ENCODE peak calls at places on chromosomes 2 and 18, in nine cellular contexts. E is choroid plexus epithelial cell, S is skeletal muscle cell, N is hepatic stellate cell, B is spleen, R is activated gamma-delta T cell treated with Interleukin-2 at 50 U/mL for 16 hours, Q is cardiac muscle cell, T is NCI-H1092 treated with DMSO at 0.1 percent for 48 hours, J is activated T-helper 1 cell treated with Interleukin-2 at 50 U/mL for 16 hours. Z is an unnamed sample.

GRCh38 chr18:62979172-62979571 is 263.8 kb downstream of the PHLPP1 start:
- DNase-seq in N (no peak), Q (no peak), E (peak), T (peak), J (no peak), B (peak), S (peak), R (no peak), Z (no peak)

GRCh38 chr2:69177785-69178636 is 165.0 kb downstream of the ANTXR1 start:
- DNase-seq in T (no peak), R (no peak), E (peak), S (peak), B (peak), N (peak), J (no peak), Q (peak), Z (peak)

GRCh38 chr2:105604938-105605337 is 139.8 kb upstream of the NCK2 start:
- DNase-seq in J (no peak), T (no peak), N (no peak), B (no peak), E (peak), S (no peak), R (no peak), Q (no peak), Z (peak)

GRCh38 chr2:88603146-88603545 is 24.1 kb downstream of the EIF2AK3 start:
- DNase-seq in N (peak), B (no peak), S (no peak), J (no peak), E (peak), Q (no peak), T (no peak), R (no peak), Z (no peak)

GRCh38 chr2:109727929-109728447 is 66.1 kb upstream of the RGPD5 start:
- DNase-seq in S (no peak), N (no peak), R (no peak), E (no peak), J (no peak), T (no peak), Q (no peak), B (peak), Z (no peak)

GRCh38 chr2:43169091-43169936 is 57.1 kb downstream of the ZFP36L2 start:
- DNase-seq in J (no peak), N (no peak), E (no peak), Q (no peak), T (no peak), R (peak), S (no peak), B (peak), Z (no peak)

GRCh38 chr2:120825370-120826259 is 89.9 kb downstream of the GLI2 start:
- DNase-seq in N (peak), Q (peak), R (no peak), S (peak), J (no peak), E (peak), B (peak), T (no peak), Z (no peak)

GRCh38 chr2:37616674-37616999 is 54.8 kb downstream of the CDC42EP3 start:
- DNase-seq in Q (no peak), S (no peak), B (no peak), J (no peak), E (peak), T (no peak), N (no peak), R (no peak), Z (no peak)

GRCh38 chr18:76361219-76361618 is 133.8 kb downstream of the ZNF516 start:
- DNase-seq in E (no peak), S (no peak), B (no peak), R (no peak), N (no peak), J (no peak), T (no peak), Q (no peak), Z (no peak)

GRCh38 chr2:215921884-215922283 is 91.5 kb downstream of the MREG start:
- DNase-seq in B (no peak), E (peak), S (peak), N (peak), R (no peak), Q (peak), T (no peak), J (no peak), Z (peak)

GRCh38 chr2:223043164-223043941 is 8.6 kb upstream of the KCNE4 start:
- DNase-seq in J (no peak), Q (no peak), E (no peak), S (no peak), T (no peak), R (no peak), N (no peak), B (no peak), Z (no peak)

GRCh38 chr2:58032016-58032750 is 14.4 kb upstream of the VRK2 start:
- DNase-seq in J (no peak), N (no peak), B (no peak), E (no peak), Q (no peak), R (no peak), S (no peak), T (no peak), Z (no peak)

GRCh38 chr2:39024833-39025232 is 96.0 kb downstream of the SOS1 start:
- DNase-seq in B (no peak), T (no peak), J (no peak), Q (no peak), E (peak), S (no peak), R (no peak), N (no peak), Z (no peak)

GRCh38 chr2:158970522-158970855 is 2.0 kb downstream of the TANC1 start:
- DNase-seq in S (no peak), J (no peak), B (no peak), E (no peak), T (no peak), R (no peak), N (no peak), Q (no peak), Z (no peak)

GRCh38 chr2:200585730-200586643 is at the start of gene AOX1:
- DNase-seq in R (peak), S (no peak), B (peak), E (peak), Q (peak), J (peak), T (no peak), N (peak), Z (no peak)

GRCh38 chr2:56185101-56185581 is 1.4 kb downstream of the CCDC85A start:
- DNase-seq in J (no peak), E (no peak), N (peak), T (peak), Q (peak), B (peak), S (no peak), R (no peak), Z (no peak)

GRCh38 chr2:40360652-40361051 is 91.2 kb downstream of the SLC8A1 start:
- DNase-seq in R (no peak), B (no peak), J (no peak), S (no peak), N (no peak), Q (no peak), E (no peak), T (no peak), Z (no peak)

GRCh38 chr2:138671566-138671965 is 108.6 kb downstream of the NXPH2 start:
- DNase-seq in N (no peak), J (no peak), Q (no peak), E (no peak), S (no peak), T (no peak), R (no peak), B (no peak), Z (no peak)

GRCh38 chr2:233418761-233419625 is 64.7 kb downstream of the DGKD start:
- DNase-seq in T (no peak), R (peak), J (no peak), Q (peak), S (peak), B (peak), N (peak), E (peak), Z (no peak)

GRCh38 chr2:67130526-67131309 is 266.4 kb upstream of the ETAA1 start:
- DNase-seq in B (no peak), E (peak), R (no peak), N (peak), T (no peak), Q (no peak), S (peak), J (no peak), Z (no peak)

GRCh38 chr2:239186516-239186915 is 214.3 kb downstream of the HDAC4 start:
- DNase-seq in S (no peak), J (no peak), T (no peak), B (no peak), E (no peak), N (no peak), R (no peak), Q (no peak), Z (no peak)

GRCh38 chr2:66851449-66851872 is 416.5 kb downstream of the MEIS1 start:
- DNase-seq in R (no peak), Q (no peak), S (peak), T (no peak), B (no peak), J (no peak), E (peak), N (peak), Z (no peak)

GRCh38 chr2:236026839-236027238 is 141.3 kb downstream of the GBX2 start:
- DNase-seq in E (no peak), N (no peak), B (no peak), S (no peak), R (no peak), J (no peak), Q (no peak), T (no peak), Z (peak)

GRCh38 chr2:81976998-81977397 is 1672.4 kb upstream of the LRRTM1 start:
- DNase-seq in N (no peak), Q (no peak), R (no peak), S (no peak), J (no peak), B (no peak), T (no peak), E (no peak), Z (peak)

GRCh38 chr2:24877067-24877466 is 43.0 kb downstream of the ADCY3 start:
- DNase-seq in R (no peak), J (no peak), B (no peak), Q (no peak), S (no peak), N (no peak), T (no peak), E (no peak), Z (no peak)

GRCh38 chr2:95346738-95347671 is 49.9 kb downstream of the KCNIP3 start:
- DNase-seq in T (no peak), J (no peak), N (no peak), E (peak), S (no peak), R (no peak), Q (peak), B (peak), Z (no peak)

GRCh38 chr18:3511980-3512379 is 62.0 kb downstream of the TGIF1 start:
- DNase-seq in J (no peak), Q (no peak), E (peak), N (no peak), B (no peak), R (peak), S (peak), T (no peak), Z (peak)

GRCh38 chr18:68244786-68245185 is 470.1 kb downstream of the TMX3 start:
- DNase-seq in Q (no peak), R (no peak), N (no peak), S (peak), J (no peak), T (no peak), B (no peak), E (peak), Z (peak)

GRCh38 chr2:239068411-239068810 is 220.5 kb downstream of the TWIST2 start:
- DNase-seq in E (no peak), T (no peak), R (no peak), Q (no peak), B (no peak), J (no peak), S (no peak), N (no peak), Z (no peak)

GRCh38 chr2:207143474-207144190 is 22.1 kb downstream of the KLF7 start:
- DNase-seq in Q (peak), E (peak), R (peak), S (no peak), B (peak), J (peak), N (no peak), T (no peak), Z (no peak)

GRCh38 chr2:240216197-240216596 is 75.7 kb upstream of the OTOS start:
- DNase-seq in S (no peak), R (no peak), E (no peak), T (no peak), B (peak), J (no peak), Q (no peak), N (no peak), Z (no peak)

GRCh38 chr2:240234503-240234951 is 94.1 kb upstream of the OTOS start:
- DNase-seq in Q (no peak), J (no peak), N (no peak), E (peak), T (no peak), B (peak), S (no peak), R (no peak), Z (no peak)

GRCh38 chr2:198347349-198347748 is 543.0 kb downstream of the PLCL1 start:
- DNase-seq in B (no peak), J (no peak), Q (no peak), S (no peak), R (no peak), T (no peak), E (peak), N (no peak), Z (no peak)

GRCh38 chr2:6434396-6434795 is 431.3 kb downstream of the CMPK2 start:
- DNase-seq in S (no peak), E (no peak), B (no peak), R (no peak), N (no peak), J (no peak), Q (no peak), T (no peak), Z (no peak)

GRCh38 chr2:212109792-212110680 is 428.6 kb downstream of the ERBB4 start:
- DNase-seq in B (no peak), R (no peak), N (no peak), T (no peak), Q (no peak), S (no peak), E (no peak), J (no peak), Z (no peak)

GRCh38 chr2:64987001-64987962 is 1.9 kb upstream of the SLC1A4 start:
- DNase-seq in S (no peak), R (no peak), E (peak), B (no peak), T (no peak), Q (no peak), N (peak), J (no peak), Z (no peak)

GRCh38 chr2:159381574-159381973 is 95.1 kb upstream of the WDSUB1 start:
- DNase-seq in S (no peak), J (no peak), R (no peak), N (no peak), E (peak), Q (no peak), T (no peak), B (no peak), Z (no peak)

GRCh38 chr18:58102875-58103274 is 58.8 kb downstream of the NEDD4L start:
- DNase-seq in S (no peak), E (no peak), N (no peak), B (no peak), Q (no peak), J (no peak), R (no peak), T (no peak), Z (no peak)

GRCh38 chr2:110869472-110870446 is 137.4 kb downstream of the ACOXL start:
- DNase-seq in Q (peak), J (no peak), N (no peak), S (peak), T (peak), B (no peak), R (no peak), E (peak), Z (peak)

Z was measured in retinal pigment epithelial cell.